ENCODE peak calls at places on chromosomes 1 and 21, in six cellular contexts. U is PC-9, Y is heart left ventricle, N is endothelial cell of umbilical vein, S is AG04450, T is esophagus squamous epithelium. R is an unnamed sample.

GRCh38 chr1:18955116-18955441 is 1.4 kb downstream of the IFFO2 start:
- DNase-seq in Y (no peak), U (no peak), T (no peak), N (peak), S (no peak), R (no peak)

GRCh38 chr1:42966688-42967609 is 8.3 kb upstream of the SLC2A1 start:
- DNase-seq in T (no peak), S (peak), U (peak), Y (no peak), N (peak), R (peak)

GRCh38 chr1:242542271-242542670 is 17.8 kb upstream of the PLD5 start:
- DNase-seq in N (no peak), T (no peak), S (no peak), U (no peak), Y (no peak), R (no peak)

GRCh38 chr1:192986110-192986747 is 72.9 kb downstream of the UCHL5 start:
- DNase-seq in Y (no peak), N (no peak), T (no peak), S (peak), U (no peak), R (no peak)

GRCh38 chr1:177246710-177247588 is 76.2 kb downstream of the BRINP2 start:
- DNase-seq in U (no peak), Y (no peak), N (no peak), T (no peak), S (no peak), R (no peak)

GRCh38 chr1:37484325-37485051 is 10.1 kb downstream of the ZC3H12A start:
- DNase-seq in N (no peak), S (no peak), T (no peak), Y (no peak), U (peak), R (no peak)

GRCh38 chr1:163315773-163316374 is 5.9 kb upstream of the NUF2 start:
- DNase-seq in Y (no peak), S (no peak), N (peak), T (no peak), U (peak), R (peak)

GRCh38 chr21:43921602-43921978 is 56.6 kb downstream of the AGPAT3 start:
- DNase-seq in S (no peak), N (no peak), U (no peak), T (no peak), Y (no peak), R (no peak)

GRCh38 chr1:183882328-183883167 is 77.6 kb downstream of the RGL1 start:
- DNase-seq in T (no peak), Y (no peak), N (no peak), U (peak), S (no peak), R (no peak)

GRCh38 chr1:39955547-39956539 is 898 bp downstream of the MFSD2A start:
- DNase-seq in S (no peak), T (no peak), U (peak), Y (no peak), N (peak), R (peak)

GRCh38 chr21:46154155-46154954 is 1.0 kb downstream of the FTCD start:
- DNase-seq in U (no peak), S (no peak), N (no peak), T (no peak), Y (peak), R (no peak)

GRCh38 chr1:21278898-21279819 is 11.1 kb downstream of the ECE1 start:
- DNase-seq in U (no peak), N (peak), Y (no peak), T (no peak), S (no peak), R (no peak)

GRCh38 chr1:225461533-225462428 is 33.9 kb upstream of the LBR start:
- DNase-seq in T (no peak), N (no peak), Y (no peak), U (no peak), S (no peak), R (no peak)

GRCh38 chr1:207988326-207989005 is 77.5 kb upstream of the CD34 start:
- DNase-seq in T (no peak), S (no peak), U (no peak), N (no peak), Y (no peak), R (no peak)

GRCh38 chr21:37700641-37701202 is 215.5 kb downstream of the KCNJ6 start:
- DNase-seq in U (peak), S (peak), N (peak), Y (no peak), T (no peak), R (peak)

GRCh38 chr1:226877669-226878068 is 7.3 kb downstream of the PSEN2 start:
- DNase-seq in U (no peak), S (no peak), Y (no peak), N (no peak), T (no peak), R (no peak)

GRCh38 chr1:243421784-243422183 is 165.9 kb downstream of the SDCCAG8 start:
- DNase-seq in N (no peak), U (peak), T (no peak), S (peak), Y (no peak), R (peak)

GRCh38 chr1:57102957-57103356 is 137.1 kb upstream of the C8B start:
- DNase-seq in U (no peak), N (no peak), Y (no peak), S (no peak), T (no peak), R (no peak)

GRCh38 chr1:36528361-36529349 is 45.9 kb upstream of the CSF3R start:
- DNase-seq in N (no peak), T (no peak), S (no peak), U (no peak), Y (no peak), R (no peak)

GRCh38 chr1:78649628-78650027 is at the start of gene IFI44:
- DNase-seq in U (peak), Y (peak), N (peak), T (no peak), S (peak), R (peak)

GRCh38 chr1:42264791-42265190 is 70.2 kb downstream of the FOXJ3 start:
- DNase-seq in Y (no peak), U (no peak), S (no peak), T (no peak), N (no peak), R (no peak)

GRCh38 chr1:203124011-203124410 is 3.5 kb upstream of the ADORA1 start:
- DNase-seq in S (no peak), T (no peak), U (no peak), Y (no peak), N (no peak), R (no peak)

GRCh38 chr1:65254320-65255087 is 54.8 kb upstream of the DNAJC6 start:
- DNase-seq in Y (peak), S (no peak), T (no peak), N (peak), U (peak), R (peak)

GRCh38 chr1:182446033-182446669 is 3.8 kb upstream of the RGSL1 start:
- DNase-seq in S (no peak), U (peak), Y (no peak), N (peak), T (no peak), R (peak)

GRCh38 chr1:46621930-46622329 is 5.3 kb upstream of the MOB3C start:
- DNase-seq in N (no peak), T (no peak), S (no peak), U (no peak), Y (no peak), R (no peak)

GRCh38 chr1:78088015-78088414 is 42.2 kb downstream of the GIPC2 start:
- DNase-seq in N (no peak), U (no peak), Y (no peak), S (no peak), T (no peak), R (no peak)

GRCh38 chr21:24023402-24023801 is 1583.9 kb downstream of the MRPL39 start:
- DNase-seq in N (peak), Y (no peak), T (no peak), S (no peak), U (no peak), R (no peak)

GRCh38 chr21:35113064-35113463 is 64.0 kb upstream of the RUNX1 start:
- DNase-seq in U (no peak), Y (no peak), T (no peak), N (no peak), S (no peak), R (no peak)

GRCh38 chr1:44676484-44677200 is 2.1 kb downstream of the ARMH1 start:
- DNase-seq in N (peak), Y (no peak), S (peak), U (peak), T (no peak), R (no peak)

GRCh38 chr1:11056504-11056903 is 3.3 kb downstream of the SRM start:
- DNase-seq in T (no peak), S (no peak), Y (no peak), N (no peak), U (no peak), R (no peak)

GRCh38 chr21:41957991-41958766 is 4.4 kb upstream of the C2CD2 start:
- DNase-seq in U (peak), S (peak), N (peak), T (no peak), Y (peak), R (peak)

GRCh38 chr1:7915826-7916225 is 24.8 kb downstream of the TNFRSF9 start:
- DNase-seq in N (no peak), U (no peak), T (no peak), S (no peak), Y (no peak), R (no peak)

GRCh38 chr1:205360891-205361290 is 4.2 kb upstream of the KLHDC8A start:
- DNase-seq in U (no peak), Y (no peak), S (no peak), N (no peak), T (no peak), R (no peak)

GRCh38 chr1:21069549-21069948 is 107.1 kb downstream of the EIF4G3 start:
- DNase-seq in N (no peak), U (no peak), S (peak), Y (no peak), T (no peak), R (no peak)

GRCh38 chr1:99788896-99789295 is 22.5 kb upstream of the FRRS1 start:
- DNase-seq in T (no peak), S (no peak), N (no peak), U (no peak), Y (no peak), R (no peak)

GRCh38 chr1:98325646-98326441 is 335.7 kb upstream of the SNX7 start:
- DNase-seq in N (peak), T (no peak), U (peak), S (peak), Y (peak), R (peak)

GRCh38 chr1:69511426-69512192 is 56.1 kb upstream of the LRRC7 start:
- DNase-seq in U (no peak), T (no peak), S (no peak), Y (no peak), N (no peak), R (no peak)

GRCh38 chr1:53733447-53733931 is 5.5 kb downstream of the GLIS1 start:
- DNase-seq in U (no peak), Y (no peak), N (no peak), T (no peak), S (no peak), R (no peak)

GRCh38 chr1:113320272-113320671 is 70.0 kb upstream of the MAGI3 start:
- DNase-seq in U (no peak), S (no peak), T (no peak), Y (no peak), N (no peak), R (peak)
- H3K27ac ChIP-seq in U (peak), S (no peak), T (no peak), Y (no peak), N (no peak), R (no peak)

DNA sequence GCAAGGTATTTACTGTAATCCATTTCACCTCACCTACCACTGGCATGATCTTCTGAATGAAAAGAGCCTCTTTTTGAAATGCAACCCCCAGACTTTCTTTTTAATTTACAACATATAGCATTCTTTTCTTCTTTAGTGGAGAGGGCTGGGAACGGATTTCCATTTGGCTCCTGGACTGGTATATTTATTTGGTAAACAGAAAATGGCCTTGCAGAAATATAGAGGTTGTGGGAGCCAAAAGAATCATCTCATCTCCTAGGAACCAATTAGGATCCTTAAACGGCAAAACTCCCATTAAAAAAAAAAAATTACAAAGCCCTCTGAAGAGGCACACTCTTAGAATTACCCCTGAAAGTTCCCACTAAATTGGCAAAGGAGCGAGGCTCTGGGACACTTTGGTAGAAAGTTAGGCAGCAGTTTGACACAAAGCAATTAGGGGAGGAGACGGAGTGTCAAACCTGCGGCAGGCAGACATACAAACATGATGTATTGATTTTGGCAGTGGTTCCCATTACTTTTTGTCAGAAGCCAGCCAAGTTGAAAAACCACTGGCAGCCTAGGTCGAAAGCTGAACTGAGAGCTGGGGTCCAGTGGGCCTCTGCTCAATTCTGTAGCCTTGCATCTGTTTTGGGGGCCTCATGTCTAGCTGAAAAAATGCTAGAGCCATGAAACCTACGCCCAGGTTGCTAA is 135.1 kb upstream of the MAGI3 start:
- DNase-seq in S (no peak), N (no peak), U (no peak), Y (no peak), T (no peak), R (no peak)
- TF ChIP-seq CTCF in S (no peak), N (no peak), U (no peak), Y (no peak), T (no peak), R (no peak)

DNA sequence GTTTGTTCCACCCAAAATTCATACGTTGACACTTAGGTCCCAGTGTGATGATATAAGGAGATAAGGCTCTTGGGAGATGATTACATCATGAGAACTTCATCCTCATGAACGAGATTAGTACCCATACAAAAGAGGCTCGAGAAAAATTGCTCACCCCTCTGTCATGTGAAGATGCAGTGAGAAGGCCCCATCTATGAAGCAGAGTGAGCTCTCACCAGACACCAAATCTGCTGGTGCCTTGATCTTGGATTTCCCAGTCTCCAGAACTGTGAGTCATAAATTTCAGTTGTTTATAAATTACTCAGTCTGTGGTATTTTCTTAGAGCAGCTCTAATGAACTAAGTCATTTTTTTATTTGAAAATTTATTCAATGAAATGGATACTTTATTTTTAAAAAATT is 42.6 kb upstream of the USP25 start:
- DNase-seq in S (no peak), Y (no peak), U (no peak), N (no peak), T (no peak), R (no peak)
- H3K27ac ChIP-seq in S (no peak), Y (no peak), U (no peak), N (no peak), T (no peak), R (no peak)

DNA sequence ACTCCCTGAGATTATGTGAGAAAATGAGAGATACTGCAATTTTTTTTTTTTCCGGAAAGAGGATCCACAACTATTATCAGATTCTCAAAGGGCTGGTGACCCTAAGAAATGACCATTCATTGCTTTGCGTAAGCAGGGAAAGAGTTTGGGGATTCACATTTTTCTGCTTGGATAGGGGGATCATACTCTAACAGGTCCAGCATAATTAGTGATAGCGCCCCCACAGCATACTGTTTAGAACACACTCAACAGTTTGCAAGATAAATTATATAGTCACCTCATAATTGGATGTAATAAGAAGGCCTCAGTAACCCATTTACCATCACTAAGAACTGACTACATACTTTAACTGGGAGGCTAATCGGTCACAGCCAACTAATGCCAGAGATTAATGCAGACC is 1.9 kb downstream of the CCT3 start:
- DNase-seq in N (peak), U (no peak), Y (no peak), T (no peak), S (no peak), R (no peak)
- TF ChIP-seq CTCF in N (peak), U (peak), Y (no peak), T (no peak), S (peak), R (no peak)

GRCh38 chr1:211648336-211648735 is 27.1 kb downstream of the NEK2 start:
- DNase-seq in Y (no peak), N (peak), S (no peak), U (peak), T (no peak), R (peak)

GRCh38 chr1:211648980-211649934 is 26.2 kb downstream of the NEK2 start:
- DNase-seq in S (no peak), T (no peak), N (no peak), Y (peak), U (peak), R (no peak)

GRCh38 chr1:211644653-211645052 is 30.8 kb downstream of the NEK2 start:
- DNase-seq in N (no peak), T (no peak), U (no peak), S (no peak), Y (no peak), R (no peak)

GRCh38 chr1:211646566-211646965 is 28.9 kb downstream of the NEK2 start:
- DNase-seq in U (no peak), Y (no peak), N (no peak), S (no peak), T (no peak), R (no peak)

DNA sequence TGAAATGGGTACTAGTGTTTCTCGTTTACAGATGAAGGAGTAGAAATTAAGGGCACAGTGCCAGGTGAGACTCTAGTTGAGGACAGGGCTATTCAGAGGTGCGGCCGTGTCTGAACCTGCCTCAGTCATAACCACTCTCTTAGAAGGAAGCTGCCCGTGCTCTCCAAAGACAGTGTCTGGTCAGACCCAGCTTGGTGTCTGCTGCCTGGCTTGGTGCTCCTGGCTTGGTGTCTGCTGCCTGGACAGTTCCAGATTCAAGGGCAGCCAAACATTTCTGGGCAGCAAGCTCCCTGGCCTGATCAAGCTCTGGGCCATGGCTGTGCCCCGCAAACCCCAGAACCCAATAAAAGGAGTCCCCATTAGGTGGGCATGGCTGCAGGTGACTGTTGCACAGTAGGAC is 27.8 kb downstream of the NEK2 start:
- DNase-seq in Y (no peak), S (no peak), N (no peak), U (no peak), T (no peak), R (no peak)
- H3K27ac ChIP-seq in Y (no peak), S (no peak), N (peak), U (peak), T (no peak), R (peak)

DNA sequence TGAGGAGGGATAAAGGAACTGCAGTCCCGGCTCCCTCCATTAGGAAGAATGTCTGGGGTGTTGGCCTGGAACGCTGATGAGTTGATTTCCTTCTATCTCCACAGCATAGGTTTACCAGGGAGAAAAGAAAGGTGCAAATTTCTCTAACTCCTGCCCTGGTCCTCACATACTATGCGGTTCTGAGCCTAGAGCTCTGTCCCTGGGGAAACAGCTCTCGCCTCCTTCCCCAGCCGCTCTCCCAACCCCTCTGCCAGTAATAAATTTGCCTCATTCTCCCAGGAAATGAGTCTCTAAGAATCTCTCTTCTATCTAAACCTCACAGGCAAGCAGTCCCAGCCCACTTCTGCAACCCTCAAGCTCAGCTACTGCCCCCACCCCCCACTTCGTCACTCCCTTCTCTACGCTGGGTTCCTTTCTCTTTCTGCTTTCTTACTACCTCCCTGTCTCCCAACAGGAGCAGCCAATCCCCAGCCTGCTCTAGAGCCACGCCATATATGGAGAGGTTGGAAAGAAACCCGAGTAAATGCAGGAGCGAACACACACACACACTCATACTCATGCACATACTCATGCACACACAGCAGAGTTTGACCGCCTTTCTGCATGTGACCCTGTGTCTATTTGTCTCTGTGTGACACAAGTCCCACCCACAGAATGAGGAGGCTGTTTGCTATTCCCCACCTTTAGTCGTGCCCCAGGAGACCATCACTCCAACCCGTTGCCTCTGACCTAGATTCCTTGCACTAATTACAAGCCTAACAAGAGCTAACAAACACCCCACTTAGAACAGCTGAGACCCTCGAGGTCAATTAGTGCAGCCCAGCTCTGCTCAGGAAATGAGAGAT is 13.4 kb downstream of the PLEKHO1 start:
- DNase-seq in U (no peak), T (peak), S (peak), Y (peak), N (peak), R (peak)
- TF ChIP-seq CTCF in U (no peak), T (peak), S (no peak), Y (no peak), N (no peak), R (no peak)

GRCh38 chr21:29163381-29164115 is 33.1 kb downstream of the MAP3K7CL start:
- DNase-seq in S (no peak), T (no peak), Y (no peak), N (no peak), U (no peak), R (no peak)
- H3K27ac ChIP-seq in S (peak), T (peak), Y (peak), N (peak), U (no peak), R (peak)

GRCh38 chr1:16137890-16138467 is 17.9 kb downstream of the EPHA2 start:
- DNase-seq in T (no peak), Y (no peak), S (no peak), U (no peak), N (no peak), R (no peak)
- TF ChIP-seq CTCF in T (no peak), Y (no peak), S (no peak), U (no peak), N (no peak), R (no peak)